ENCODE peak calls at places on chromosomes 13 and 19, in eight cellular contexts. One of them, this sample, is unnamed.
A peak's percentile ranks its signal among the peaks of the same experiment; 100 is the strongest.

GRCh38 chr13:73235385-73235784 is 176.6 kb downstream of the KLF5 start:
- DNase-seq in uterus: no peak
- DNase-seq in CD8-positive, alpha-beta T cell: no peak
- DNase-seq in Caco-2: no peak
- DNase-seq in HepG2: no peak
- DNase-seq in AG04450: no peak
- DNase-seq in fibroblast of lung: peak; percentile 76
- DNase-seq in GM23338: no peak
- DNase-seq in this sample: no peak

GRCh38 chr19:44553478-44554171 is 24.1 kb upstream of the CEACAM20 start:
- DNase-seq in uterus: no peak
- DNase-seq in CD8-positive, alpha-beta T cell: no peak
- DNase-seq in Caco-2: no peak
- DNase-seq in HepG2: no peak
- DNase-seq in AG04450: no peak
- DNase-seq in fibroblast of lung: no peak
- DNase-seq in GM23338: no peak
- DNase-seq in this sample: no peak

GRCh38 chr19:46838160-46838559 is 12.5 kb downstream of the AP2S1 start:
- DNase-seq in uterus: no peak
- DNase-seq in CD8-positive, alpha-beta T cell: no peak
- DNase-seq in Caco-2: no peak
- DNase-seq in HepG2: no peak
- DNase-seq in AG04450: no peak
- DNase-seq in fibroblast of lung: no peak
- DNase-seq in GM23338: no peak
- DNase-seq in this sample: no peak

GRCh38 chr13:46385946-46386345 is 1.1 kb downstream of the RUBCNL start:
- DNase-seq in uterus: no peak
- DNase-seq in CD8-positive, alpha-beta T cell: no peak
- DNase-seq in Caco-2: no peak
- DNase-seq in HepG2: no peak
- DNase-seq in AG04450: no peak
- DNase-seq in fibroblast of lung: no peak
- DNase-seq in GM23338: peak; percentile 32
- DNase-seq in this sample: peak; percentile 29

GRCh38 chr19:45515081-45515624 is 7.9 kb downstream of the VASP start:
- DNase-seq in uterus: no peak
- DNase-seq in CD8-positive, alpha-beta T cell: no peak
- DNase-seq in Caco-2: no peak
- DNase-seq in HepG2: peak; percentile 54
- DNase-seq in AG04450: no peak
- DNase-seq in fibroblast of lung: no peak
- DNase-seq in GM23338: no peak
- DNase-seq in this sample: peak; percentile 71

GRCh38 chr13:98098511-98098910 is 44.4 kb upstream of the FARP1 start:
- DNase-seq in uterus: no peak
- DNase-seq in CD8-positive, alpha-beta T cell: no peak
- DNase-seq in Caco-2: no peak
- DNase-seq in HepG2: no peak
- DNase-seq in AG04450: peak; percentile 23
- DNase-seq in fibroblast of lung: peak; percentile 60
- DNase-seq in GM23338: no peak
- DNase-seq in this sample: no peak

GRCh38 chr13:35838356-35838755 is 292.8 kb downstream of the DCLK1 start:
- DNase-seq in uterus: no peak
- DNase-seq in CD8-positive, alpha-beta T cell: no peak
- DNase-seq in Caco-2: no peak
- DNase-seq in HepG2: no peak
- DNase-seq in AG04450: peak; percentile 38
- DNase-seq in fibroblast of lung: peak; percentile 96
- DNase-seq in GM23338: no peak
- DNase-seq in this sample: no peak

GRCh38 chr13:30796132-30796832 is 60.9 kb downstream of the ALOX5AP start:
- DNase-seq in uterus: no peak
- DNase-seq in CD8-positive, alpha-beta T cell: no peak
- DNase-seq in Caco-2: no peak
- DNase-seq in HepG2: no peak
- DNase-seq in AG04450: no peak
- DNase-seq in fibroblast of lung: peak; percentile 80
- DNase-seq in GM23338: no peak
- DNase-seq in this sample: no peak

GRCh38 chr19:48476176-48476575 is 7.0 kb downstream of the CYTH2 start:
- DNase-seq in uterus: no peak
- DNase-seq in CD8-positive, alpha-beta T cell: no peak
- DNase-seq in Caco-2: no peak
- DNase-seq in HepG2: no peak
- DNase-seq in AG04450: no peak
- DNase-seq in fibroblast of lung: no peak
- DNase-seq in GM23338: no peak
- DNase-seq in this sample: no peak

GRCh38 chr19:29106353-29106885 is 106.5 kb downstream of the UQCRFS1 start:
- DNase-seq in uterus: no peak
- DNase-seq in CD8-positive, alpha-beta T cell: no peak
- DNase-seq in Caco-2: no peak
- DNase-seq in HepG2: no peak
- DNase-seq in AG04450: no peak
- DNase-seq in fibroblast of lung: no peak
- DNase-seq in GM23338: no peak
- DNase-seq in this sample: no peak

GRCh38 chr13:22082030-22082429 is 411.2 kb downstream of the FGF9 start:
- DNase-seq in uterus: no peak
- DNase-seq in CD8-positive, alpha-beta T cell: no peak
- DNase-seq in Caco-2: peak; percentile 73
- DNase-seq in HepG2: peak; percentile 4
- DNase-seq in AG04450: no peak
- DNase-seq in fibroblast of lung: no peak
- DNase-seq in GM23338: no peak
- DNase-seq in this sample: no peak

GRCh38 chr19:58328999-58329398 is 2.2 kb downstream of the ZSCAN22 start:
- DNase-seq in uterus: no peak
- DNase-seq in CD8-positive, alpha-beta T cell: peak; percentile 22
- DNase-seq in Caco-2: peak; percentile 63
- DNase-seq in HepG2: no peak
- DNase-seq in AG04450: no peak
- DNase-seq in fibroblast of lung: no peak
- DNase-seq in GM23338: peak; percentile 83
- DNase-seq in this sample: no peak

GRCh38 chr19:31418692-31419430 is 69.6 kb upstream of the TSHZ3 start:
- DNase-seq in uterus: no peak
- DNase-seq in CD8-positive, alpha-beta T cell: no peak
- DNase-seq in Caco-2: no peak
- DNase-seq in HepG2: no peak
- DNase-seq in AG04450: no peak
- DNase-seq in fibroblast of lung: no peak
- DNase-seq in GM23338: peak; percentile 95
- DNase-seq in this sample: no peak

GRCh38 chr19:31418055-31418454 is 68.8 kb upstream of the TSHZ3 start:
- DNase-seq in uterus: no peak
- DNase-seq in CD8-positive, alpha-beta T cell: no peak
- DNase-seq in Caco-2: no peak
- DNase-seq in HepG2: no peak
- DNase-seq in AG04450: no peak
- DNase-seq in fibroblast of lung: no peak
- DNase-seq in GM23338: peak; percentile 77
- DNase-seq in this sample: no peak

GRCh38 chr19:31415322-31415721 is 66.1 kb upstream of the TSHZ3 start:
- DNase-seq in uterus: no peak
- DNase-seq in CD8-positive, alpha-beta T cell: no peak
- DNase-seq in Caco-2: no peak
- DNase-seq in HepG2: no peak
- DNase-seq in AG04450: no peak
- DNase-seq in fibroblast of lung: no peak
- DNase-seq in GM23338: no peak
- DNase-seq in this sample: no peak

GRCh38 chr19:31413353-31413752 is 64.1 kb upstream of the TSHZ3 start:
- DNase-seq in uterus: no peak
- DNase-seq in CD8-positive, alpha-beta T cell: no peak
- DNase-seq in Caco-2: no peak
- DNase-seq in HepG2: no peak
- DNase-seq in AG04450: no peak
- DNase-seq in fibroblast of lung: no peak
- DNase-seq in GM23338: no peak
- DNase-seq in this sample: no peak

GRCh38 chr19:31416548-31416947 is 67.3 kb upstream of the TSHZ3 start:
- DNase-seq in uterus: no peak
- DNase-seq in CD8-positive, alpha-beta T cell: no peak
- DNase-seq in Caco-2: no peak
- DNase-seq in HepG2: no peak
- DNase-seq in AG04450: no peak
- DNase-seq in fibroblast of lung: no peak
- DNase-seq in GM23338: no peak
- DNase-seq in this sample: no peak
- TF ChIP-seq CTCF in uterus: no peak
- TF ChIP-seq CTCF in CD8-positive, alpha-beta T cell: no peak
- TF ChIP-seq CTCF in Caco-2: no peak
- TF ChIP-seq CTCF in HepG2: no peak
- TF ChIP-seq CTCF in AG04450: no peak
- TF ChIP-seq CTCF in fibroblast of lung: no peak
- TF ChIP-seq CTCF in GM23338: peak; percentile 59
- TF ChIP-seq CTCF in this sample: no peak

GRCh38 chr19:3983542-3983914 is 1.7 kb downstream of the EEF2 start:
- DNase-seq in uterus: no peak
- DNase-seq in CD8-positive, alpha-beta T cell: no peak
- DNase-seq in Caco-2: no peak
- DNase-seq in HepG2: no peak
- DNase-seq in AG04450: no peak
- DNase-seq in fibroblast of lung: no peak
- DNase-seq in GM23338: no peak
- DNase-seq in this sample: no peak
- H3K4me3 ChIP-seq in uterus: no peak overlapping the region
- H3K4me3 ChIP-seq in CD8-positive, alpha-beta T cell: peak overlapping the region; percentile 70
- H3K4me3 ChIP-seq in Caco-2: no peak overlapping the region
- H3K4me3 ChIP-seq in HepG2: peak overlapping the region; percentile 93
- H3K4me3 ChIP-seq in AG04450: peak overlapping the region; percentile 97
- H3K4me3 ChIP-seq in fibroblast of lung: peak overlapping the region; percentile 96
- H3K4me3 ChIP-seq in GM23338: peak overlapping the region; percentile 100
- H3K4me3 ChIP-seq in this sample: peak overlapping the region; percentile 95

DNA sequence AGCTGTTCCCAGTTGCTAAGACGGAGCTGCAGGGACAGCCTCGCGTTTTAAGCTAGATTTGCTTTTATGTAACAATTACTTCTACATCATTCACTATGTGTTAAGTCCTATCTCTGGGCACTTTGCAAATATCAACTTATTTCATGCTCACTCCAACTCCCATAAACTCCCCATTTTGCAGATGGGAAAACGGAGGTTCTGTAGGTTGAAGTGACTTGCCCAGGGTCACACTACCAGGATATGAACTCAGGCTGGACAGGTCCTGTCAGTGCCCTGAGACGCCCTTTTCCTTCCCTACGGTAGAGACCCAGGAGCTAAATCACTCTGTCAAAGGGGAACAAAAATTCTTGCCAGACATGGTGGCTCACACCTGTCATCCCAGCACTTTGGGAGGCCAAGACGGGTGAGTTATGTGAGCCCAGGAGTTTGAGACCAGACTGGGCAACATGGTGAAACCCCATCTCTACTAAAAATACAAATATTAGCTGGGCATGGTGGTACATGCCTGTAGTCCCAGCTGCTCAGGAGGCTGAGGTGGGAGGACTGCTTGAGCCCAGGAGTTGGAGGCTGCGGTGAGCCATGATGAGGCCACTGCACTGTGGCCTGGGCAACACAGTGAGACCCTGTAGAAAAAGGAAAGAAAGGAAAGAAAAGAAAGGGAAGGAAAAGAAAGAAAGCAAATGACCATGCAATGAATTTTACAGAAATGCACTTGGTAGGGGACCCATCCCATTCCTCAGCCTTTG is 14.5 kb upstream of the NFIC start:
- DNase-seq in uterus: no peak
- DNase-seq in CD8-positive, alpha-beta T cell: no peak
- DNase-seq in Caco-2: no peak
- DNase-seq in HepG2: no peak
- DNase-seq in AG04450: no peak
- DNase-seq in fibroblast of lung: no peak
- DNase-seq in GM23338: no peak
- DNase-seq in this sample: no peak
- H3K27me3 ChIP-seq in uterus: no peaks in the 10 kb centered on the region
- H3K27me3 ChIP-seq in CD8-positive, alpha-beta T cell: no peaks in the 10 kb centered on the region
- H3K27me3 ChIP-seq in Caco-2: no peaks in the 10 kb centered on the region
- H3K27me3 ChIP-seq in HepG2: no peaks in the 10 kb centered on the region
- H3K27me3 ChIP-seq in AG04450: no peaks in the 10 kb centered on the region
- H3K27me3 ChIP-seq in fibroblast of lung: no peaks in the 10 kb centered on the region
- H3K27me3 ChIP-seq in GM23338: peaks cover 62% of the 10 kb centered on the region
- H3K27me3 ChIP-seq in this sample: no peaks in the 10 kb centered on the region

DNA sequence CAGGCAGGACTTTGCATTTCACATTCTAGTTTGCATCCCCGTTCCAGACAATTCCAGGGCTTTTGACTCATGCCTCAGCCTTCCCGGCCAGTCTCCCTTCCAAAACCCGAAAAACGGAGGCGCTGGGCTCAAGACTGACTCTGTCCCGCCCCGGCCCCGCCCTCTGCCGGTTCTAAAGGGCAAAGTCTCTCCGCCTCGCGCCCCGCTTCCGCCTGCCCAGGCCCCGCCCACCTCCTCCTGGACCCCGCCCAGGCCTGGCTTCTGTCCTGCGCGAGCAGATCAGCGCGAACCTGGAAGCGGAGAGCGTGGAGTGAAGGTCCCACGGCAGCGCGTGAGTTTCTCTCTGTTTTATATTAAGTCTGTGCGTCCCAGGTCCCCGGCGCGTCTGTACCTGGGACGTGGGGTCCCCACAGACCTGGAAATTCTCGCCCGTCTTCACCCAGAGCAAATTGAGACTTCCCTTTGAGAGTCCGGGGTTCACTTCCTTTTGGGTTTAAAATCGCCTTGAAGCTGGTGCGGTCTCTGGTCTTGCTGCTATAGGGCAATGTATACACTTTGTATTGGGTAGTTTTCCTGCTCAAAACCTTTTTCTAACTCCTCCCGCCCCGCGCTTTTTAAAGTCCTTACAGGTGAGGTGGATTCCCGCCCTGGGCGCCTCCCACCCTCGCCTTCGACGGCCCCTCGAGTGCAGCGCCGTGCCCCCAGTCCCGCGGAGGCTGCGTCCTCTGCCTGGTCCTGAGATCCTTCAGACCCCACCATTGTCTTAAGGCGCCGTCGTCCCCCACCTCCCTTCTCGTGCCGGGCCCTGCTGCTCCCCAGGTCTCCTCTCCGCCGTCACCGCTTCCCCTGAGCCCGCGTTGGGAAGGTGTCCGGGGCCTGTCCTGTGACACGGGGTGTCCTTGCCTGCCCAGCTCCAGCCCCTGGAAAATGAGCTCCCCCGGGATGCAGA is 31.2 kb downstream of the ZNF701 start:
- DNase-seq in uterus: peak; percentile 96
- DNase-seq in CD8-positive, alpha-beta T cell: peak; percentile 95
- DNase-seq in Caco-2: peak; percentile 98
- DNase-seq in HepG2: peak; percentile 74
- DNase-seq in AG04450: peak; percentile 74
- DNase-seq in fibroblast of lung: peak; percentile 88
- DNase-seq in GM23338: peak; percentile 97
- DNase-seq in this sample: peak; percentile 91
- TF ChIP-seq CTCF in uterus: peak; percentile 36
- TF ChIP-seq CTCF in CD8-positive, alpha-beta T cell: peak; percentile 49
- TF ChIP-seq CTCF in Caco-2: peak; percentile 51
- TF ChIP-seq CTCF in HepG2: no peak
- TF ChIP-seq CTCF in AG04450: peak; percentile 38
- TF ChIP-seq CTCF in fibroblast of lung: peak; percentile 27
- TF ChIP-seq CTCF in GM23338: peak; percentile 39
- TF ChIP-seq CTCF in this sample: peak; percentile 27

DNA sequence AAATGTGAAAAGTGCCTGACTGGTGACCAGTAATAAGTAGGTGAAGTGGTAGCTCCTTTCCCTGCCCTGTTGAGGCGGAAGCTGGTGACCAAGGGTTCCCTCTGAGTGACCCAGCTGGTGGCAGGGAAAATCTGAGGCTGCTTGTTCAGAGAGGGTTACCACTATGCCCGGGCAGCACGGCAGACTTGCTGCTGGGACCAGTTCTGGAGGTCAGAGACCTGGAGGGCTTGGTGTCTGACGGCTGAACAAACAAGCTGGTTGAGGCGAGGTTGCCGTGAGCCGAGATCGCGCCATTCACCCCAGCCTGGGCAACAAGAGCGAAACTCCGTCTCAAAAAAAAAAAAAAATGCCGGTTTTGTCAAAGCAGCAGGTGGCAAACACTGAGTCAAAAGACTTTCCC is 80.1 kb downstream of the ZNF429 start:
- DNase-seq in uterus: no peak
- DNase-seq in CD8-positive, alpha-beta T cell: no peak
- DNase-seq in Caco-2: no peak
- DNase-seq in HepG2: no peak
- DNase-seq in AG04450: no peak
- DNase-seq in fibroblast of lung: no peak
- DNase-seq in GM23338: no peak
- DNase-seq in this sample: no peak
- H3K4me3 ChIP-seq in uterus: no peak overlapping the region
- H3K4me3 ChIP-seq in CD8-positive, alpha-beta T cell: no peak overlapping the region
- H3K4me3 ChIP-seq in Caco-2: no peak overlapping the region
- H3K4me3 ChIP-seq in HepG2: no peak overlapping the region
- H3K4me3 ChIP-seq in AG04450: no peak overlapping the region
- H3K4me3 ChIP-seq in fibroblast of lung: no peak overlapping the region
- H3K4me3 ChIP-seq in GM23338: no peak overlapping the region
- H3K4me3 ChIP-seq in this sample: no peak overlapping the region